ENCODE peak calls at places on chromosomes 13 and 19, in five cellular contexts. One of them, this sample, is unnamed.

GRCh38 chr19:7679017-7679720 is 1.5 kb upstream of the TRAPPC5 start:
- DNase-seq in IMR-90: no peak
- DNase-seq in tibial nerve: no peak
- DNase-seq in heart left ventricle: no peak
- DNase-seq in OCI-LY7: peak
- DNase-seq in this sample: peak

GRCh38 chr19:7691497-7691896 is 10.4 kb downstream of the FCER2 start:
- DNase-seq in heart left ventricle: no peak
- DNase-seq in OCI-LY7: no peak
- DNase-seq in tibial nerve: no peak
- DNase-seq in IMR-90: no peak
- DNase-seq in this sample: no peak

GRCh38 chr13:22357132-22357531 is 686.3 kb downstream of the FGF9 start:
- DNase-seq in IMR-90: no peak
- DNase-seq in heart left ventricle: peak
- DNase-seq in OCI-LY7: no peak
- DNase-seq in tibial nerve: no peak
- DNase-seq in this sample: no peak

GRCh38 chr13:98405107-98405571 is 171.8 kb downstream of the STK24 start:
- DNase-seq in IMR-90: no peak
- DNase-seq in OCI-LY7: no peak
- DNase-seq in tibial nerve: no peak
- DNase-seq in heart left ventricle: no peak
- DNase-seq in this sample: no peak

GRCh38 chr13:19845758-19846157 is 17.7 kb downstream of the ZMYM5 start:
- DNase-seq in OCI-LY7: no peak
- DNase-seq in IMR-90: peak
- DNase-seq in tibial nerve: no peak
- DNase-seq in heart left ventricle: no peak
- DNase-seq in this sample: no peak

GRCh38 chr13:50309200-50309848 is 294.1 kb downstream of the KCNRG start:
- DNase-seq in tibial nerve: no peak
- DNase-seq in IMR-90: no peak
- DNase-seq in OCI-LY7: no peak
- DNase-seq in heart left ventricle: no peak
- DNase-seq in this sample: no peak

GRCh38 chr13:42266464-42266863 is 5.5 kb upstream of the AKAP11 start:
- DNase-seq in tibial nerve: no peak
- DNase-seq in OCI-LY7: no peak
- DNase-seq in heart left ventricle: peak
- DNase-seq in IMR-90: peak
- DNase-seq in this sample: no peak

GRCh38 chr13:19967619-19968018 is 9.1 kb downstream of the ZMYM2 start:
- DNase-seq in heart left ventricle: no peak
- DNase-seq in tibial nerve: no peak
- DNase-seq in OCI-LY7: peak
- DNase-seq in IMR-90: no peak
- DNase-seq in this sample: no peak

GRCh38 chr19:10045371-10045770 is 32.1 kb downstream of the RDH8 start:
- DNase-seq in IMR-90: no peak
- DNase-seq in heart left ventricle: no peak
- DNase-seq in OCI-LY7: no peak
- DNase-seq in tibial nerve: no peak
- DNase-seq in this sample: no peak

GRCh38 chr13:76965759-76966421 is 17.6 kb downstream of the ACOD1 start:
- DNase-seq in OCI-LY7: no peak
- DNase-seq in tibial nerve: peak
- DNase-seq in IMR-90: peak
- DNase-seq in heart left ventricle: peak
- DNase-seq in this sample: no peak

GRCh38 chr19:38826856-38827551 is 4.6 kb downstream of the ECH1 start:
- DNase-seq in IMR-90: no peak
- DNase-seq in OCI-LY7: no peak
- DNase-seq in heart left ventricle: no peak
- DNase-seq in tibial nerve: no peak
- DNase-seq in this sample: no peak

GRCh38 chr13:113803409-113804016 is 44.5 kb downstream of the TMEM255B start:
- DNase-seq in OCI-LY7: no peak
- DNase-seq in heart left ventricle: no peak
- DNase-seq in tibial nerve: no peak
- DNase-seq in IMR-90: no peak
- DNase-seq in this sample: no peak

GRCh38 chr13:60700994-60701393 is 304.0 kb downstream of the TDRD3 start:
- DNase-seq in IMR-90: no peak
- DNase-seq in OCI-LY7: no peak
- DNase-seq in heart left ventricle: no peak
- DNase-seq in tibial nerve: no peak
- DNase-seq in this sample: no peak

GRCh38 chr13:49759503-49759902 is 33.0 kb downstream of the KPNA3 start:
- DNase-seq in IMR-90: no peak
- DNase-seq in heart left ventricle: no peak
- DNase-seq in tibial nerve: no peak
- DNase-seq in OCI-LY7: peak
- DNase-seq in this sample: no peak

GRCh38 chr13:30785146-30785845 is 50.0 kb downstream of the ALOX5AP start:
- DNase-seq in tibial nerve: no peak
- DNase-seq in OCI-LY7: no peak
- DNase-seq in heart left ventricle: no peak
- DNase-seq in IMR-90: peak
- DNase-seq in this sample: no peak

GRCh38 chr13:48318014-48318713 is 14.6 kb downstream of the RB1 start:
- DNase-seq in heart left ventricle: peak
- DNase-seq in tibial nerve: no peak
- DNase-seq in IMR-90: no peak
- DNase-seq in OCI-LY7: no peak
- DNase-seq in this sample: no peak

GRCh38 chr13:38325426-38325825 is 24.2 kb upstream of the UFM1 start:
- DNase-seq in IMR-90: no peak
- DNase-seq in heart left ventricle: no peak
- DNase-seq in tibial nerve: no peak
- DNase-seq in OCI-LY7: no peak
- DNase-seq in this sample: no peak

GRCh38 chr13:112903071-112903577 is 65.9 kb upstream of the MCF2L start:
- DNase-seq in heart left ventricle: no peak
- DNase-seq in IMR-90: no peak
- DNase-seq in OCI-LY7: no peak
- DNase-seq in tibial nerve: no peak
- DNase-seq in this sample: no peak

GRCh38 chr13:66425741-66426140 is 804.4 kb downstream of the PCDH9 start:
- DNase-seq in tibial nerve: no peak
- DNase-seq in OCI-LY7: no peak
- DNase-seq in IMR-90: peak
- DNase-seq in heart left ventricle: no peak
- DNase-seq in this sample: no peak

GRCh38 chr19:4598712-4599111 is 39.2 kb upstream of the SEMA6B start:
- DNase-seq in IMR-90: no peak
- DNase-seq in OCI-LY7: no peak
- DNase-seq in tibial nerve: no peak
- DNase-seq in heart left ventricle: no peak
- DNase-seq in this sample: no peak

GRCh38 chr13:94553766-94554165 is 42.2 kb downstream of the TGDS start:
- DNase-seq in heart left ventricle: no peak
- DNase-seq in IMR-90: no peak
- DNase-seq in OCI-LY7: no peak
- DNase-seq in tibial nerve: no peak
- DNase-seq in this sample: no peak

GRCh38 chr19:8151499-8152035 is 2.2 kb upstream of the FBN3 start:
- DNase-seq in heart left ventricle: no peak
- DNase-seq in tibial nerve: no peak
- DNase-seq in OCI-LY7: no peak
- DNase-seq in IMR-90: no peak
- DNase-seq in this sample: peak

GRCh38 chr13:44876782-44877324 is 112.4 kb downstream of the NUFIP1 start:
- DNase-seq in OCI-LY7: no peak
- DNase-seq in tibial nerve: no peak
- DNase-seq in heart left ventricle: no peak
- DNase-seq in IMR-90: no peak
- DNase-seq in this sample: no peak

GRCh38 chr13:19618925-19619324 is 14.5 kb upstream of the MPHOSPH8 start:
- DNase-seq in heart left ventricle: no peak
- DNase-seq in OCI-LY7: peak
- DNase-seq in IMR-90: peak
- DNase-seq in tibial nerve: no peak
- DNase-seq in this sample: peak

GRCh38 chr19:35666251-35666913 is at the start of gene UPK1A:
- DNase-seq in OCI-LY7: no peak
- DNase-seq in IMR-90: no peak
- DNase-seq in heart left ventricle: no peak
- DNase-seq in tibial nerve: no peak
- DNase-seq in this sample: no peak

GRCh38 chr19:39963860-39964259 is 7.1 kb upstream of the PSMC4 start:
- DNase-seq in OCI-LY7: no peak
- DNase-seq in IMR-90: no peak
- DNase-seq in heart left ventricle: no peak
- DNase-seq in tibial nerve: no peak
- DNase-seq in this sample: no peak

GRCh38 chr13:51417716-51418115 is 35.1 kb downstream of the INTS6 start:
- DNase-seq in IMR-90: no peak
- DNase-seq in tibial nerve: no peak
- DNase-seq in heart left ventricle: no peak
- DNase-seq in OCI-LY7: no peak
- DNase-seq in this sample: no peak

GRCh38 chr13:40562975-40563349 is 103.5 kb downstream of the FOXO1 start:
- DNase-seq in heart left ventricle: no peak
- DNase-seq in tibial nerve: no peak
- DNase-seq in IMR-90: no peak
- DNase-seq in OCI-LY7: no peak
- DNase-seq in this sample: no peak

GRCh38 chr13:40565282-40566148 is 100.9 kb downstream of the FOXO1 start:
- DNase-seq in IMR-90: no peak
- DNase-seq in tibial nerve: no peak
- DNase-seq in OCI-LY7: no peak
- DNase-seq in heart left ventricle: no peak
- DNase-seq in this sample: no peak

GRCh38 chr13:40563350-40564125 is 102.9 kb downstream of the FOXO1 start:
- DNase-seq in IMR-90: no peak
- DNase-seq in OCI-LY7: no peak
- DNase-seq in tibial nerve: no peak
- DNase-seq in heart left ventricle: no peak
- DNase-seq in this sample: no peak

GRCh38 chr13:40566811-40567210 is 99.6 kb downstream of the FOXO1 start:
- DNase-seq in tibial nerve: no peak
- DNase-seq in IMR-90: no peak
- DNase-seq in heart left ventricle: no peak
- DNase-seq in OCI-LY7: no peak
- DNase-seq in this sample: no peak

DNA sequence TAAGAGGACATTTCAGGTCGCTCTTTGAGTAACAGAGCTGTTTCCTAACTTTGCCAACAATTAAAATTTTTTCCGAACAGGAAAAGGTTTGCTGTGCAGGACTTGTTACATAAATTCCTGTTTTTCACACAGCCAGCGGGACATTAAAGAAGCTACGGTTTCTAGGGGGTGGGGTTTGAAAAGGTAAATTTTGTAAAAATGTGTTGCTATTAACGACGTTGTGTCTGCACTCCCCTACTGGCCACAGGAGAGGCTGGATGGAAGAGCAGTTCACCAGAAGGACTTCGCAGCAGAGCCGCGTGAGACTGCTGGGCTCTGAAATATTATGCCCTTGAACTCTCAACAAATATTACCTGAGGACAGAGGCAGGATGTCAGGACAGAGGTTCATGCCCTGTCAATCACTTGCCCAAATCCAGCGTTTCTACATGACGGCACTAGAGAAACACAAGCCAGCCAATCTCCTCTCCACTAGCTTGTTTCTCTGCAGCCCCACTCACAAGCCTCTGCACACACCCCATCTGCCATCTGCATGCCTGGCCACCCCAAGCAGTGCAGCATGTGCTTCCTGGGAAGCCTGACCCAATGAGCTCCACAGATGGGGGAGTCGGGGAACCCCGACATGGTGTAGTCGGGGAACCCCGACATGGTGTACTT is 102.0 kb downstream of the FOXO1 start:
- DNase-seq in OCI-LY7: peak
- DNase-seq in tibial nerve: no peak
- DNase-seq in heart left ventricle: no peak
- DNase-seq in IMR-90: no peak
- DNase-seq in this sample: peak
- TF ChIP-seq CTCF in OCI-LY7: peak
- TF ChIP-seq CTCF in tibial nerve: peak
- TF ChIP-seq CTCF in heart left ventricle: no peak
- TF ChIP-seq CTCF in IMR-90: no peak
- TF ChIP-seq CTCF in this sample: no peak

GRCh38 chr19:3275068-3275582 is 50.7 kb downstream of the CELF5 start:
- DNase-seq in tibial nerve: no peak
- DNase-seq in heart left ventricle: no peak
- DNase-seq in IMR-90: no peak
- DNase-seq in OCI-LY7: peak
- DNase-seq in this sample: peak
- TF ChIP-seq CTCF in tibial nerve: no peak
- TF ChIP-seq CTCF in heart left ventricle: no peak
- TF ChIP-seq CTCF in IMR-90: peak
- TF ChIP-seq CTCF in OCI-LY7: peak
- TF ChIP-seq CTCF in this sample: peak

GRCh38 chr19:33982706-33983105 is 186.0 kb downstream of the KCTD15 start:
- DNase-seq in tibial nerve: no peak
- DNase-seq in heart left ventricle: no peak
- DNase-seq in IMR-90: no peak
- DNase-seq in OCI-LY7: no peak
- DNase-seq in this sample: no peak

DNA sequence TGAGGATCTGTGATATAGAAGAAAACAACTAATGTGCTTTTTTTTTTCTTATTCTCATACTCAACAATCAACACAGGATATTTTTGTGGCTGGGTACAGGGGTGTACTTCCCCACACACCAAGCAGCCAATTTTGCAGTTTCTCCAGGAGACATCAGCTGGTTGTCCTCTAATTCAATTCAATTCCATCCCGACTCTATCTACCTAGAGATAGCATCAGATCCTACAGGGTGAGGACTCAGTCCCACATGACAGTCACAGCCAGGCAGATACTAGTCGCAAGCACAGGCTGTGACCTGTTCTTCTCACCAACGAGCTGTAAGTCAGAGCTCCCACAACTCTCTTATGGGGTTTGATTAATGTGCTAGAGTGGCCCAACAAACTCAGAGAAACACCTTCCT is 181.6 kb downstream of the KCTD15 start:
- DNase-seq in OCI-LY7: no peak
- DNase-seq in tibial nerve: no peak
- DNase-seq in IMR-90: no peak
- DNase-seq in heart left ventricle: no peak
- DNase-seq in this sample: no peak
- TF ChIP-seq CTCF in OCI-LY7: no peak
- TF ChIP-seq CTCF in tibial nerve: no peak
- TF ChIP-seq CTCF in IMR-90: no peak
- TF ChIP-seq CTCF in heart left ventricle: no peak
- TF ChIP-seq CTCF in this sample: no peak

DNA sequence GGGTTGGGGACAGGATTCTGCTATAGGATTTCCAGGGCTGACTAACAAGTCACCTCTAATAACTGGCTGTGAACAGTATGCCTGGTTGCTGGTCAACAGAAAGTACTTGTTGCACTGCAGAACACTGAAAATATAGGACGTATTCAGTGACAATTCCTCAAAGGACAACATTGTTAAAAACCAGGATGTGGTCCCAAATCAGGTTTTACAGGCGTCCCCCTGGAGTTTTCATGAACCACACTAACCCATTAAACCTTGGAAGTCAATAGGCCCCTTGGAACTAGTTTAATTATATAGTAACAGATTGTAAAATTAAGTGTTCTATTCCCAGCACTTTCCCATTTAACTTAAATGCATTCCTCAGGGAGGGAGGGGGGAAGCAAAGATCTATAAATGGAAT is 495.4 kb downstream of the TBC1D4 start:
- DNase-seq in IMR-90: no peak
- DNase-seq in heart left ventricle: no peak
- DNase-seq in tibial nerve: no peak
- DNase-seq in OCI-LY7: no peak
- DNase-seq in this sample: no peak
- TF ChIP-seq CTCF in IMR-90: no peak
- TF ChIP-seq CTCF in heart left ventricle: no peak
- TF ChIP-seq CTCF in tibial nerve: no peak
- TF ChIP-seq CTCF in OCI-LY7: no peak
- TF ChIP-seq CTCF in this sample: no peak